ENCODE peak calls at places on chromosomes 2 and 18, in eight cellular contexts. One of them, this sample, is unnamed.

GRCh38 chr2:42998721-42999120 is 206.3 kb upstream of the HAAO start:
- DNase-seq in cardiac muscle cell: no peak
- DNase-seq in neuronal stem cell: no peak
- DNase-seq in psoas muscle: no peak
- DNase-seq in iPS DF 6.9: no peak
- DNase-seq in GM23248: no peak
- DNase-seq in endodermal cell: peak
- DNase-seq in lung: no peak
- DNase-seq in this sample: no peak

GRCh38 chr18:80103231-80103630 is 5.8 kb upstream of the ADNP2 start:
- DNase-seq in endodermal cell: no peak
- DNase-seq in iPS DF 6.9: no peak
- DNase-seq in cardiac muscle cell: peak
- DNase-seq in psoas muscle: no peak
- DNase-seq in neuronal stem cell: no peak
- DNase-seq in lung: no peak
- DNase-seq in GM23248: peak
- DNase-seq in this sample: no peak

GRCh38 chr2:239935789-239936758 is 89.1 kb downstream of the NDUFA10 start:
- DNase-seq in neuronal stem cell: no peak
- DNase-seq in iPS DF 6.9: no peak
- DNase-seq in endodermal cell: peak
- DNase-seq in lung: no peak
- DNase-seq in GM23248: no peak
- DNase-seq in psoas muscle: peak
- DNase-seq in cardiac muscle cell: no peak
- DNase-seq in this sample: no peak

GRCh38 chr2:133713049-133713580 is 144.9 kb upstream of the NCKAP5 start:
- DNase-seq in lung: no peak
- DNase-seq in endodermal cell: no peak
- DNase-seq in psoas muscle: no peak
- DNase-seq in neuronal stem cell: no peak
- DNase-seq in GM23248: no peak
- DNase-seq in cardiac muscle cell: no peak
- DNase-seq in iPS DF 6.9: no peak
- DNase-seq in this sample: no peak

GRCh38 chr2:107737764-107738163 is 88.9 kb upstream of the RGPD4 start:
- DNase-seq in neuronal stem cell: no peak
- DNase-seq in cardiac muscle cell: no peak
- DNase-seq in iPS DF 6.9: no peak
- DNase-seq in GM23248: no peak
- DNase-seq in psoas muscle: no peak
- DNase-seq in endodermal cell: no peak
- DNase-seq in lung: no peak
- DNase-seq in this sample: no peak

GRCh38 chr2:149449017-149449416 is 118.6 kb downstream of the LYPD6 start:
- DNase-seq in lung: no peak
- DNase-seq in neuronal stem cell: no peak
- DNase-seq in endodermal cell: no peak
- DNase-seq in GM23248: no peak
- DNase-seq in psoas muscle: no peak
- DNase-seq in iPS DF 6.9: no peak
- DNase-seq in cardiac muscle cell: no peak
- DNase-seq in this sample: no peak

GRCh38 chr2:200577000-200577399 is 8.8 kb upstream of the AOX1 start:
- DNase-seq in lung: no peak
- DNase-seq in endodermal cell: no peak
- DNase-seq in iPS DF 6.9: no peak
- DNase-seq in neuronal stem cell: no peak
- DNase-seq in psoas muscle: no peak
- DNase-seq in cardiac muscle cell: no peak
- DNase-seq in GM23248: peak
- DNase-seq in this sample: no peak

GRCh38 chr2:138877421-138877820 is 97.2 kb upstream of the NXPH2 start:
- DNase-seq in neuronal stem cell: no peak
- DNase-seq in lung: no peak
- DNase-seq in iPS DF 6.9: no peak
- DNase-seq in endodermal cell: no peak
- DNase-seq in GM23248: no peak
- DNase-seq in cardiac muscle cell: no peak
- DNase-seq in psoas muscle: no peak
- DNase-seq in this sample: no peak

GRCh38 chr2:170140561-170140960 is 37.4 kb upstream of the MYO3B start:
- DNase-seq in psoas muscle: no peak
- DNase-seq in iPS DF 6.9: no peak
- DNase-seq in cardiac muscle cell: no peak
- DNase-seq in endodermal cell: no peak
- DNase-seq in GM23248: no peak
- DNase-seq in lung: no peak
- DNase-seq in neuronal stem cell: no peak
- DNase-seq in this sample: no peak

GRCh38 chr18:5630766-5631413 is 87.1 kb upstream of the EPB41L3 start:
- DNase-seq in neuronal stem cell: no peak
- DNase-seq in cardiac muscle cell: no peak
- DNase-seq in iPS DF 6.9: no peak
- DNase-seq in GM23248: no peak
- DNase-seq in lung: no peak
- DNase-seq in psoas muscle: no peak
- DNase-seq in endodermal cell: no peak
- DNase-seq in this sample: no peak

GRCh38 chr2:62586981-62587380 is 81.0 kb upstream of the TMEM17 start:
- DNase-seq in cardiac muscle cell: peak
- DNase-seq in neuronal stem cell: no peak
- DNase-seq in iPS DF 6.9: no peak
- DNase-seq in psoas muscle: no peak
- DNase-seq in GM23248: peak
- DNase-seq in endodermal cell: no peak
- DNase-seq in lung: no peak
- DNase-seq in this sample: peak

GRCh38 chr18:32274307-32274706 is 84.5 kb downstream of the MEP1B start:
- DNase-seq in lung: no peak
- DNase-seq in GM23248: no peak
- DNase-seq in iPS DF 6.9: no peak
- DNase-seq in endodermal cell: no peak
- DNase-seq in psoas muscle: no peak
- DNase-seq in neuronal stem cell: no peak
- DNase-seq in cardiac muscle cell: no peak
- DNase-seq in this sample: no peak

GRCh38 chr2:113283704-113284284 is 5.1 kb upstream of the PAX8 start:
- DNase-seq in psoas muscle: no peak
- DNase-seq in neuronal stem cell: no peak
- DNase-seq in endodermal cell: no peak
- DNase-seq in lung: peak
- DNase-seq in cardiac muscle cell: peak
- DNase-seq in GM23248: peak
- DNase-seq in iPS DF 6.9: no peak
- DNase-seq in this sample: peak

GRCh38 chr2:70258532-70258875 is 567 bp downstream of the PCYOX1 start:
- DNase-seq in GM23248: peak
- DNase-seq in neuronal stem cell: peak
- DNase-seq in cardiac muscle cell: peak
- DNase-seq in lung: peak
- DNase-seq in iPS DF 6.9: no peak
- DNase-seq in psoas muscle: peak
- DNase-seq in endodermal cell: peak
- DNase-seq in this sample: no peak

GRCh38 chr2:118723394-118723793 is 124.1 kb downstream of the EN1 start:
- DNase-seq in iPS DF 6.9: no peak
- DNase-seq in neuronal stem cell: no peak
- DNase-seq in lung: no peak
- DNase-seq in cardiac muscle cell: peak
- DNase-seq in endodermal cell: no peak
- DNase-seq in GM23248: peak
- DNase-seq in psoas muscle: no peak
- DNase-seq in this sample: no peak

GRCh38 chr2:53252115-53252514 is 515.5 kb upstream of the CHAC2 start:
- DNase-seq in cardiac muscle cell: no peak
- DNase-seq in psoas muscle: no peak
- DNase-seq in endodermal cell: no peak
- DNase-seq in lung: no peak
- DNase-seq in GM23248: no peak
- DNase-seq in iPS DF 6.9: no peak
- DNase-seq in neuronal stem cell: no peak
- DNase-seq in this sample: no peak

GRCh38 chr2:128564551-128564950 is 245.9 kb upstream of the HS6ST1 start:
- DNase-seq in neuronal stem cell: no peak
- DNase-seq in endodermal cell: no peak
- DNase-seq in psoas muscle: no peak
- DNase-seq in cardiac muscle cell: no peak
- DNase-seq in lung: peak
- DNase-seq in iPS DF 6.9: no peak
- DNase-seq in GM23248: no peak
- DNase-seq in this sample: no peak

GRCh38 chr2:174027956-174028355 is 62.8 kb upstream of the SP3 start:
- DNase-seq in iPS DF 6.9: no peak
- DNase-seq in cardiac muscle cell: peak
- DNase-seq in neuronal stem cell: no peak
- DNase-seq in endodermal cell: no peak
- DNase-seq in GM23248: no peak
- DNase-seq in lung: no peak
- DNase-seq in psoas muscle: no peak
- DNase-seq in this sample: no peak

GRCh38 chr2:14951569-14952285 is 319.2 kb downstream of the LRATD1 start:
- DNase-seq in GM23248: no peak
- DNase-seq in iPS DF 6.9: no peak
- DNase-seq in neuronal stem cell: no peak
- DNase-seq in lung: no peak
- DNase-seq in endodermal cell: no peak
- DNase-seq in cardiac muscle cell: no peak
- DNase-seq in psoas muscle: no peak
- DNase-seq in this sample: no peak

GRCh38 chr18:31270578-31270977 is 47.4 kb upstream of the DSG1 start:
- DNase-seq in endodermal cell: no peak
- DNase-seq in cardiac muscle cell: no peak
- DNase-seq in iPS DF 6.9: no peak
- DNase-seq in neuronal stem cell: no peak
- DNase-seq in psoas muscle: no peak
- DNase-seq in GM23248: no peak
- DNase-seq in lung: no peak
- DNase-seq in this sample: no peak

GRCh38 chr18:31275722-31276463 is 42.1 kb upstream of the DSG1 start:
- DNase-seq in endodermal cell: no peak
- DNase-seq in iPS DF 6.9: no peak
- DNase-seq in GM23248: no peak
- DNase-seq in cardiac muscle cell: peak
- DNase-seq in psoas muscle: no peak
- DNase-seq in neuronal stem cell: no peak
- DNase-seq in lung: no peak
- DNase-seq in this sample: peak

GRCh38 chr18:31274915-31275314 is 43.0 kb upstream of the DSG1 start:
- DNase-seq in endodermal cell: no peak
- DNase-seq in lung: peak
- DNase-seq in cardiac muscle cell: peak
- DNase-seq in neuronal stem cell: no peak
- DNase-seq in psoas muscle: peak
- DNase-seq in iPS DF 6.9: no peak
- DNase-seq in GM23248: no peak
- DNase-seq in this sample: peak

GRCh38 chr18:31269508-31270074 is 48.4 kb upstream of the DSG1 start:
- DNase-seq in neuronal stem cell: no peak
- DNase-seq in GM23248: no peak
- DNase-seq in iPS DF 6.9: no peak
- DNase-seq in lung: no peak
- DNase-seq in cardiac muscle cell: no peak
- DNase-seq in endodermal cell: no peak
- DNase-seq in psoas muscle: no peak
- DNase-seq in this sample: no peak

DNA sequence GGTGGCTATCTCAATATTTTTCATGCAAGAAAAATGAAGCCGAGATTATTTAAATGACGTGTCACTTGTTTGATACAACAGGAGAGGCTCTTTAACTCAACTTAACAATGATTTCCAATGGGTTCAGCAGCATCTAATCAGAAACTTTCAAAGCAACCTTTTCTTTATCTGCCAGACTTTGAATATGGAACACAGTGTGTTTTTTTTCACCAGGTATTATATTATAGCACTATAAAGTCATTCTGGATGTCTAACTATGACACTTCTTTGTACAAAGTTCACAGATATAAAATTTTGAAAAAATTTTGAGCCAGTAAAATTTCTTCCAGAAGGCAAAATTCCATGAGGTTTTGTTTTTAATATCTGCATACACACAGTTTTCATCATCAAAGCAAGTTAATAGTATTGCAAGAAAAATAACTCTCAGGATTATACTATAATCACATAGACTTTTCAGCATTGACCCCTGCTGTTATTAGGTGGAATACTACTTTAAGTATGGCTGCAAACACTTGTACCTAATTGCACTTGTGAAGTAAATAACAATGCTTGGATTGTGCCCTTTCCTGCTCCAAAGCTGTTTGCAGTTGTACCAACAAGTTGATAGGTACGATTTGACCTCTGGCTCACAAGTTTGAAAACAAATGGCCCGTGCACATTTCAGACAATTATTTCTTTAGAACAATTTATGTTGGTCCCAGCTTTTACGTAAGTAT is 44.0 kb upstream of the DSG1 start:
- DNase-seq in lung: no peak
- DNase-seq in GM23248: no peak
- DNase-seq in cardiac muscle cell: no peak
- DNase-seq in neuronal stem cell: no peak
- DNase-seq in iPS DF 6.9: no peak
- DNase-seq in psoas muscle: no peak
- DNase-seq in endodermal cell: no peak
- DNase-seq in this sample: no peak
- H3K27ac ChIP-seq in lung: no peak
- H3K27ac ChIP-seq in GM23248: no peak
- H3K27ac ChIP-seq in cardiac muscle cell: no peak
- H3K27ac ChIP-seq in neuronal stem cell: no peak
- H3K27ac ChIP-seq in iPS DF 6.9: no peak
- H3K27ac ChIP-seq in psoas muscle: no peak
- H3K27ac ChIP-seq in endodermal cell: no peak
- H3K27ac ChIP-seq in this sample: peak

GRCh38 chr18:10234912-10235439 is 219.5 kb upstream of the APCDD1 start:
- DNase-seq in GM23248: peak
- DNase-seq in lung: no peak
- DNase-seq in psoas muscle: no peak
- DNase-seq in cardiac muscle cell: peak
- DNase-seq in neuronal stem cell: no peak
- DNase-seq in endodermal cell: no peak
- DNase-seq in iPS DF 6.9: no peak
- DNase-seq in this sample: peak
- H3K27ac ChIP-seq in GM23248: peak
- H3K27ac ChIP-seq in lung: no peak
- H3K27ac ChIP-seq in psoas muscle: no peak
- H3K27ac ChIP-seq in cardiac muscle cell: no peak
- H3K27ac ChIP-seq in neuronal stem cell: no peak
- H3K27ac ChIP-seq in endodermal cell: no peak
- H3K27ac ChIP-seq in iPS DF 6.9: no peak
- H3K27ac ChIP-seq in this sample: peak

GRCh38 chr2:218381916-218382366 is at the start of gene SLC11A1:
- DNase-seq in iPS DF 6.9: no peak
- DNase-seq in endodermal cell: no peak
- DNase-seq in neuronal stem cell: no peak
- DNase-seq in psoas muscle: peak
- DNase-seq in GM23248: no peak
- DNase-seq in lung: peak
- DNase-seq in cardiac muscle cell: no peak
- DNase-seq in this sample: no peak
- H3K27ac ChIP-seq in iPS DF 6.9: no peak
- H3K27ac ChIP-seq in endodermal cell: no peak
- H3K27ac ChIP-seq in neuronal stem cell: no peak
- H3K27ac ChIP-seq in psoas muscle: no peak
- H3K27ac ChIP-seq in GM23248: no peak
- H3K27ac ChIP-seq in lung: peak
- H3K27ac ChIP-seq in cardiac muscle cell: no peak
- H3K27ac ChIP-seq in this sample: no peak

GRCh38 chr2:12733846-12734245 is 17.1 kb downstream of the TRIB2 start:
- DNase-seq in lung: no peak
- DNase-seq in cardiac muscle cell: no peak
- DNase-seq in psoas muscle: peak
- DNase-seq in endodermal cell: no peak
- DNase-seq in neuronal stem cell: no peak
- DNase-seq in iPS DF 6.9: no peak
- DNase-seq in GM23248: no peak
- DNase-seq in this sample: no peak
- H3K27ac ChIP-seq in lung: peak
- H3K27ac ChIP-seq in cardiac muscle cell: peak
- H3K27ac ChIP-seq in psoas muscle: peak
- H3K27ac ChIP-seq in endodermal cell: no peak
- H3K27ac ChIP-seq in neuronal stem cell: no peak
- H3K27ac ChIP-seq in iPS DF 6.9: no peak
- H3K27ac ChIP-seq in GM23248: no peak
- H3K27ac ChIP-seq in this sample: no peak